ENCODE peak calls at places on chromosome 22, in seven cellular contexts. One of them, this sample, is unnamed.

GRCh38 chr22:40975346-40975745 is 24.2 kb downstream of the RBX1 start:
- DNase-seq in endothelial cell: no peak
- DNase-seq in NCI-H1930: no peak
- DNase-seq in NCI-H187: no peak
- DNase-seq in HTR-8/SVneo: no peak
- DNase-seq in glutamatergic neuron: no peak
- DNase-seq in stimulated activated CD4-positive, alpha-beta T cell treated with anti-CD3 and anti-CD28 coated beads, Interleukin-2, amount 100 ng/mL, for 24 hours: no peak
- DNase-seq in this sample: no peak

GRCh38 chr22:39090426-39091064 is 6.5 kb upstream of the APOBEC3H start:
- DNase-seq in endothelial cell: no peak
- DNase-seq in NCI-H1930: no peak
- DNase-seq in NCI-H187: no peak
- DNase-seq in HTR-8/SVneo: peak; percentile 26
- DNase-seq in glutamatergic neuron: no peak
- DNase-seq in stimulated activated CD4-positive, alpha-beta T cell treated with anti-CD3 and anti-CD28 coated beads, Interleukin-2, amount 100 ng/mL, for 24 hours: peak; percentile 77
- DNase-seq in this sample: no peak

GRCh38 chr22:25402160-25402500 is 162.3 kb upstream of the GRK3 start:
- DNase-seq in endothelial cell: no peak
- DNase-seq in NCI-H1930: no peak
- DNase-seq in NCI-H187: no peak
- DNase-seq in HTR-8/SVneo: no peak
- DNase-seq in glutamatergic neuron: no peak
- DNase-seq in stimulated activated CD4-positive, alpha-beta T cell treated with anti-CD3 and anti-CD28 coated beads, Interleukin-2, amount 100 ng/mL, for 24 hours: no peak
- DNase-seq in this sample: no peak

GRCh38 chr22:20186183-20186870 is 35.5 kb upstream of the CCDC188 start:
- DNase-seq in endothelial cell: peak; percentile 56
- DNase-seq in NCI-H1930: no peak
- DNase-seq in NCI-H187: no peak
- DNase-seq in HTR-8/SVneo: no peak
- DNase-seq in glutamatergic neuron: no peak
- DNase-seq in stimulated activated CD4-positive, alpha-beta T cell treated with anti-CD3 and anti-CD28 coated beads, Interleukin-2, amount 100 ng/mL, for 24 hours: no peak
- DNase-seq in this sample: no peak

GRCh38 chr22:44871782-44872181 is 119.4 kb downstream of the ARHGAP8 start:
- DNase-seq in endothelial cell: no peak
- DNase-seq in NCI-H1930: no peak
- DNase-seq in NCI-H187: no peak
- DNase-seq in HTR-8/SVneo: no peak
- DNase-seq in glutamatergic neuron: no peak
- DNase-seq in stimulated activated CD4-positive, alpha-beta T cell treated with anti-CD3 and anti-CD28 coated beads, Interleukin-2, amount 100 ng/mL, for 24 hours: no peak
- DNase-seq in this sample: no peak

GRCh38 chr22:16914006-16914405 is 88.8 kb upstream of the XKR3 start:
- DNase-seq in endothelial cell: no peak
- DNase-seq in NCI-H1930: no peak
- DNase-seq in NCI-H187: no peak
- DNase-seq in HTR-8/SVneo: no peak
- DNase-seq in glutamatergic neuron: no peak
- DNase-seq in stimulated activated CD4-positive, alpha-beta T cell treated with anti-CD3 and anti-CD28 coated beads, Interleukin-2, amount 100 ng/mL, for 24 hours: no peak
- DNase-seq in this sample: no peak

GRCh38 chr22:42562282-42562681 is 8.5 kb downstream of the SERHL2 start:
- DNase-seq in endothelial cell: no peak
- DNase-seq in NCI-H1930: no peak
- DNase-seq in NCI-H187: no peak
- DNase-seq in HTR-8/SVneo: no peak
- DNase-seq in glutamatergic neuron: no peak
- DNase-seq in stimulated activated CD4-positive, alpha-beta T cell treated with anti-CD3 and anti-CD28 coated beads, Interleukin-2, amount 100 ng/mL, for 24 hours: no peak
- DNase-seq in this sample: no peak

GRCh38 chr22:45612940-45613339 is 58.7 kb upstream of the ATXN10 start:
- DNase-seq in endothelial cell: no peak
- DNase-seq in NCI-H1930: no peak
- DNase-seq in NCI-H187: no peak
- DNase-seq in HTR-8/SVneo: no peak
- DNase-seq in glutamatergic neuron: peak; percentile 69
- DNase-seq in stimulated activated CD4-positive, alpha-beta T cell treated with anti-CD3 and anti-CD28 coated beads, Interleukin-2, amount 100 ng/mL, for 24 hours: no peak
- DNase-seq in this sample: no peak

GRCh38 chr22:46714550-46714949 is 23.5 kb downstream of the CERK start:
- DNase-seq in endothelial cell: no peak
- DNase-seq in NCI-H1930: no peak
- DNase-seq in NCI-H187: no peak
- DNase-seq in HTR-8/SVneo: no peak
- DNase-seq in glutamatergic neuron: no peak
- DNase-seq in stimulated activated CD4-positive, alpha-beta T cell treated with anti-CD3 and anti-CD28 coated beads, Interleukin-2, amount 100 ng/mL, for 24 hours: no peak
- DNase-seq in this sample: no peak

GRCh38 chr22:28917747-28918543 is 34.6 kb downstream of the ZNRF3 start:
- DNase-seq in endothelial cell: peak; percentile 29
- DNase-seq in NCI-H1930: no peak
- DNase-seq in NCI-H187: peak; percentile 31
- DNase-seq in HTR-8/SVneo: no peak
- DNase-seq in glutamatergic neuron: peak; percentile 38
- DNase-seq in stimulated activated CD4-positive, alpha-beta T cell treated with anti-CD3 and anti-CD28 coated beads, Interleukin-2, amount 100 ng/mL, for 24 hours: no peak
- DNase-seq in this sample: no peak

GRCh38 chr22:43669190-43669589 is 142.9 kb downstream of the EFCAB6 start:
- DNase-seq in endothelial cell: no peak
- DNase-seq in NCI-H1930: no peak
- DNase-seq in NCI-H187: no peak
- DNase-seq in HTR-8/SVneo: no peak
- DNase-seq in glutamatergic neuron: no peak
- DNase-seq in stimulated activated CD4-positive, alpha-beta T cell treated with anti-CD3 and anti-CD28 coated beads, Interleukin-2, amount 100 ng/mL, for 24 hours: no peak
- DNase-seq in this sample: no peak

GRCh38 chr22:23065495-23066122 is 4.7 kb upstream of the GNAZ start:
- DNase-seq in endothelial cell: no peak
- DNase-seq in NCI-H1930: no peak
- DNase-seq in NCI-H187: no peak
- DNase-seq in HTR-8/SVneo: no peak
- DNase-seq in glutamatergic neuron: no peak
- DNase-seq in stimulated activated CD4-positive, alpha-beta T cell treated with anti-CD3 and anti-CD28 coated beads, Interleukin-2, amount 100 ng/mL, for 24 hours: peak; percentile 13
- DNase-seq in this sample: no peak

This sample was measured in GM18507.